ENCODE peak calls at places on chromosomes 1 and 21, in six cellular contexts. One of them, this sample, is unnamed.

GRCh38 chr1:37752583-37753471 is 12.1 kb downstream of the EPHA10 start:
- DNase-seq in kidney epithelial cell: no peak
- DNase-seq in ovary: no peak
- DNase-seq in dorsolateral prefrontal cortex: no peak
- DNase-seq in CD8-positive, alpha-beta memory T cell: no peak
- DNase-seq in tibial nerve: no peak
- DNase-seq in this sample: peak; percentile 27

GRCh38 chr1:211897011-211897410 is 66.4 kb upstream of the LPGAT1 start:
- DNase-seq in ovary: no peak
- DNase-seq in CD8-positive, alpha-beta memory T cell: no peak
- DNase-seq in dorsolateral prefrontal cortex: no peak
- DNase-seq in kidney epithelial cell: no peak
- DNase-seq in tibial nerve: no peak
- DNase-seq in this sample: no peak

GRCh38 chr1:241533375-241534115 is 1.4 kb downstream of the KMO start:
- DNase-seq in ovary: no peak
- DNase-seq in CD8-positive, alpha-beta memory T cell: no peak
- DNase-seq in dorsolateral prefrontal cortex: no peak
- DNase-seq in tibial nerve: no peak
- DNase-seq in kidney epithelial cell: no peak
- DNase-seq in this sample: no peak

GRCh38 chr1:37741130-37741529 is 23.8 kb downstream of the EPHA10 start:
- DNase-seq in kidney epithelial cell: no peak
- DNase-seq in ovary: no peak
- DNase-seq in tibial nerve: no peak
- DNase-seq in dorsolateral prefrontal cortex: no peak
- DNase-seq in CD8-positive, alpha-beta memory T cell: no peak
- DNase-seq in this sample: peak; percentile 71

GRCh38 chr1:58811303-58811702 is 27.5 kb upstream of the JUN start:
- DNase-seq in kidney epithelial cell: no peak
- DNase-seq in ovary: no peak
- DNase-seq in tibial nerve: no peak
- DNase-seq in CD8-positive, alpha-beta memory T cell: no peak
- DNase-seq in dorsolateral prefrontal cortex: no peak
- DNase-seq in this sample: no peak

GRCh38 chr1:167599839-167600581 is 30.0 kb upstream of the RCSD1 start:
- DNase-seq in kidney epithelial cell: peak; percentile 7
- DNase-seq in tibial nerve: no peak
- DNase-seq in ovary: no peak
- DNase-seq in CD8-positive, alpha-beta memory T cell: peak; percentile 21
- DNase-seq in dorsolateral prefrontal cortex: no peak
- DNase-seq in this sample: peak; percentile 74

GRCh38 chr21:18204931-18205330 is 39.7 kb upstream of the CHODL start:
- DNase-seq in ovary: no peak
- DNase-seq in tibial nerve: no peak
- DNase-seq in kidney epithelial cell: no peak
- DNase-seq in CD8-positive, alpha-beta memory T cell: no peak
- DNase-seq in dorsolateral prefrontal cortex: no peak
- DNase-seq in this sample: no peak

GRCh38 chr21:43778469-43779335 is 2.6 kb upstream of the CSTB start:
- DNase-seq in tibial nerve: no peak
- DNase-seq in ovary: no peak
- DNase-seq in dorsolateral prefrontal cortex: no peak
- DNase-seq in kidney epithelial cell: no peak
- DNase-seq in CD8-positive, alpha-beta memory T cell: no peak
- DNase-seq in this sample: no peak

GRCh38 chr1:84582802-84583587 is 8.8 kb upstream of the CTBS start:
- DNase-seq in ovary: no peak
- DNase-seq in CD8-positive, alpha-beta memory T cell: no peak
- DNase-seq in tibial nerve: no peak
- DNase-seq in dorsolateral prefrontal cortex: no peak
- DNase-seq in kidney epithelial cell: no peak
- DNase-seq in this sample: peak; percentile 50

GRCh38 chr1:18109756-18110597 is 2.4 kb downstream of the IGSF21 start:
- DNase-seq in kidney epithelial cell: no peak
- DNase-seq in tibial nerve: peak; percentile 26
- DNase-seq in CD8-positive, alpha-beta memory T cell: no peak
- DNase-seq in ovary: peak; percentile 20
- DNase-seq in dorsolateral prefrontal cortex: peak; percentile 68
- DNase-seq in this sample: peak; percentile 55

GRCh38 chr1:158039380-158039779 is 45.9 kb downstream of the KIRREL1 start:
- DNase-seq in dorsolateral prefrontal cortex: no peak
- DNase-seq in kidney epithelial cell: no peak
- DNase-seq in CD8-positive, alpha-beta memory T cell: no peak
- DNase-seq in tibial nerve: no peak
- DNase-seq in ovary: no peak
- DNase-seq in this sample: no peak

GRCh38 chr1:166307261-166308188 is 140.7 kb upstream of the FAM78B start:
- DNase-seq in ovary: no peak
- DNase-seq in tibial nerve: no peak
- DNase-seq in kidney epithelial cell: peak; percentile 9
- DNase-seq in dorsolateral prefrontal cortex: no peak
- DNase-seq in CD8-positive, alpha-beta memory T cell: no peak
- DNase-seq in this sample: no peak

GRCh38 chr1:85465099-85465790 is at the start of gene DDAH1:
- DNase-seq in kidney epithelial cell: no peak
- DNase-seq in CD8-positive, alpha-beta memory T cell: no peak
- DNase-seq in dorsolateral prefrontal cortex: peak; percentile 52
- DNase-seq in ovary: peak; percentile 39
- DNase-seq in tibial nerve: no peak
- DNase-seq in this sample: peak; percentile 77

GRCh38 chr1:78045850-78046778 is at the start of gene GIPC2:
- DNase-seq in dorsolateral prefrontal cortex: no peak
- DNase-seq in tibial nerve: no peak
- DNase-seq in ovary: peak; percentile 30
- DNase-seq in kidney epithelial cell: no peak
- DNase-seq in CD8-positive, alpha-beta memory T cell: no peak
- DNase-seq in this sample: peak; percentile 5

GRCh38 chr1:214004795-214005194 is 17.0 kb downstream of the PROX1 start:
- DNase-seq in tibial nerve: no peak
- DNase-seq in dorsolateral prefrontal cortex: no peak
- DNase-seq in ovary: no peak
- DNase-seq in CD8-positive, alpha-beta memory T cell: no peak
- DNase-seq in kidney epithelial cell: no peak
- DNase-seq in this sample: no peak

GRCh38 chr1:181601186-181601950 is 118.1 kb downstream of the CACNA1E start:
- DNase-seq in CD8-positive, alpha-beta memory T cell: no peak
- DNase-seq in tibial nerve: no peak
- DNase-seq in kidney epithelial cell: no peak
- DNase-seq in dorsolateral prefrontal cortex: no peak
- DNase-seq in ovary: no peak
- DNase-seq in this sample: no peak

GRCh38 chr1:55071477-55071876 is 32.1 kb downstream of the PCSK9 start:
- DNase-seq in tibial nerve: no peak
- DNase-seq in kidney epithelial cell: no peak
- DNase-seq in ovary: no peak
- DNase-seq in CD8-positive, alpha-beta memory T cell: no peak
- DNase-seq in dorsolateral prefrontal cortex: no peak
- DNase-seq in this sample: peak; percentile 45

GRCh38 chr1:14945132-14946010 is 208.2 kb upstream of the TMEM51 start:
- DNase-seq in ovary: peak; percentile 73
- DNase-seq in dorsolateral prefrontal cortex: peak; percentile 67
- DNase-seq in CD8-positive, alpha-beta memory T cell: no peak
- DNase-seq in kidney epithelial cell: no peak
- DNase-seq in tibial nerve: no peak
- DNase-seq in this sample: peak; percentile 89

GRCh38 chr1:200856716-200857352 is 15.9 kb upstream of the GPR25 start:
- DNase-seq in kidney epithelial cell: no peak
- DNase-seq in ovary: no peak
- DNase-seq in dorsolateral prefrontal cortex: no peak
- DNase-seq in tibial nerve: no peak
- DNase-seq in CD8-positive, alpha-beta memory T cell: no peak
- DNase-seq in this sample: no peak

GRCh38 chr1:162485236-162485635 is 12.4 kb upstream of the UHMK1 start:
- DNase-seq in CD8-positive, alpha-beta memory T cell: no peak
- DNase-seq in kidney epithelial cell: no peak
- DNase-seq in dorsolateral prefrontal cortex: no peak
- DNase-seq in ovary: no peak
- DNase-seq in tibial nerve: no peak
- DNase-seq in this sample: no peak

GRCh38 chr1:97781762-97782337 is 139.0 kb downstream of the DPYD start:
- DNase-seq in tibial nerve: no peak
- DNase-seq in kidney epithelial cell: no peak
- DNase-seq in ovary: no peak
- DNase-seq in dorsolateral prefrontal cortex: no peak
- DNase-seq in CD8-positive, alpha-beta memory T cell: no peak
- DNase-seq in this sample: no peak

GRCh38 chr1:110749960-110750359 is 75.2 kb upstream of the KCNA3 start:
- DNase-seq in kidney epithelial cell: no peak
- DNase-seq in dorsolateral prefrontal cortex: no peak
- DNase-seq in CD8-positive, alpha-beta memory T cell: no peak
- DNase-seq in tibial nerve: no peak
- DNase-seq in ovary: no peak
- DNase-seq in this sample: no peak

GRCh38 chr21:25733859-25734653 is 648 bp downstream of the ATP5PF start:
- DNase-seq in kidney epithelial cell: no peak
- DNase-seq in tibial nerve: no peak
- DNase-seq in ovary: no peak
- DNase-seq in CD8-positive, alpha-beta memory T cell: peak; percentile 17
- DNase-seq in dorsolateral prefrontal cortex: no peak
- DNase-seq in this sample: peak; percentile 16

GRCh38 chr1:164780111-164780510 is 221.1 kb downstream of the PBX1 start:
- DNase-seq in kidney epithelial cell: no peak
- DNase-seq in ovary: no peak
- DNase-seq in CD8-positive, alpha-beta memory T cell: no peak
- DNase-seq in dorsolateral prefrontal cortex: no peak
- DNase-seq in tibial nerve: no peak
- DNase-seq in this sample: no peak

GRCh38 chr1:240644732-240645131 is 32.8 kb upstream of the GREM2 start:
- DNase-seq in tibial nerve: no peak
- DNase-seq in kidney epithelial cell: no peak
- DNase-seq in CD8-positive, alpha-beta memory T cell: no peak
- DNase-seq in dorsolateral prefrontal cortex: no peak
- DNase-seq in ovary: no peak
- DNase-seq in this sample: peak; percentile 40

GRCh38 chr1:85581802-85582686 is 1.5 kb downstream of the CCN1 start:
- DNase-seq in ovary: peak; percentile 44
- DNase-seq in tibial nerve: no peak
- DNase-seq in CD8-positive, alpha-beta memory T cell: no peak
- DNase-seq in dorsolateral prefrontal cortex: no peak
- DNase-seq in kidney epithelial cell: no peak
- DNase-seq in this sample: peak; percentile 71

GRCh38 chr21:27268290-27268689 is 301.4 kb upstream of the ADAMTS5 start:
- DNase-seq in ovary: no peak
- DNase-seq in dorsolateral prefrontal cortex: no peak
- DNase-seq in CD8-positive, alpha-beta memory T cell: no peak
- DNase-seq in kidney epithelial cell: peak; percentile 54
- DNase-seq in tibial nerve: no peak
- DNase-seq in this sample: no peak

GRCh38 chr1:92784051-92784638 is 763 bp downstream of the EVI5 start:
- DNase-seq in tibial nerve: peak; percentile 16
- DNase-seq in CD8-positive, alpha-beta memory T cell: no peak
- DNase-seq in dorsolateral prefrontal cortex: no peak
- DNase-seq in ovary: no peak
- DNase-seq in kidney epithelial cell: peak; percentile 34
- DNase-seq in this sample: peak; percentile 50

GRCh38 chr1:201260648-201261311 is 22.5 kb upstream of the PKP1 start:
- DNase-seq in kidney epithelial cell: no peak
- DNase-seq in ovary: no peak
- DNase-seq in tibial nerve: no peak
- DNase-seq in dorsolateral prefrontal cortex: no peak
- DNase-seq in CD8-positive, alpha-beta memory T cell: no peak
- DNase-seq in this sample: peak; percentile 78

GRCh38 chr21:37877171-37877570 is 39.1 kb downstream of the KCNJ6 start:
- DNase-seq in ovary: no peak
- DNase-seq in dorsolateral prefrontal cortex: no peak
- DNase-seq in kidney epithelial cell: no peak
- DNase-seq in CD8-positive, alpha-beta memory T cell: no peak
- DNase-seq in tibial nerve: no peak
- DNase-seq in this sample: no peak

GRCh38 chr1:12067900-12068821 is 5.1 kb downstream of the TNFRSF8 start:
- DNase-seq in tibial nerve: no peak
- DNase-seq in CD8-positive, alpha-beta memory T cell: peak; percentile 14
- DNase-seq in kidney epithelial cell: peak; percentile 31
- DNase-seq in dorsolateral prefrontal cortex: no peak
- DNase-seq in ovary: peak; percentile 39
- DNase-seq in this sample: no peak

DNA sequence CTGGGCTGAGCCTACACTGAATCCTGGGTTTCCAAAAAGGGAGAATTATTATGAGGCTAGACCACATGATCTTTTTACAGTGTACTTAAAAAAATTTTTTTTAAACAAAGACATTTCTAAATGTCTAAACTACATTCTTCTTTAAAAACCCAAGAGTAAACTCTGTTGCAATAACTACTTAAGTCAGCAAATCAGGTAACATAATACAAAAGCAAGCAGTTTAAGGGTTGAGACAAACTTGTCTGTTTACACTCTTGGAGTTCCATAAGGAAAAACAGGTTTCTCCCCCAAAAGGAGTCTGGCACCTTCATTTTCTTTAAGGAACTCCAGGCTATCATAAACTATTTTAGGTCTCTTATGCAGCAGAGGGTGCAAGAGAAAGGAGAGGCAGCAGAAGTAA is 12.5 kb upstream of the ANKRD45 start:
- DNase-seq in dorsolateral prefrontal cortex: no peak
- DNase-seq in ovary: no peak
- DNase-seq in kidney epithelial cell: no peak
- DNase-seq in CD8-positive, alpha-beta memory T cell: no peak
- DNase-seq in tibial nerve: no peak
- DNase-seq in this sample: no peak
- H3K4me3 ChIP-seq in dorsolateral prefrontal cortex: no peak overlapping the region
- H3K4me3 ChIP-seq in ovary: no peak overlapping the region
- H3K4me3 ChIP-seq in kidney epithelial cell: no peak overlapping the region
- H3K4me3 ChIP-seq in CD8-positive, alpha-beta memory T cell: no peak overlapping the region
- H3K4me3 ChIP-seq in tibial nerve: no peak overlapping the region
- H3K4me3 ChIP-seq in this sample: no peak overlapping the region

GRCh38 chr1:5763971-5764370 is 228.3 kb downstream of the NPHP4 start:
- DNase-seq in dorsolateral prefrontal cortex: no peak
- DNase-seq in tibial nerve: no peak
- DNase-seq in kidney epithelial cell: no peak
- DNase-seq in ovary: no peak
- DNase-seq in CD8-positive, alpha-beta memory T cell: no peak
- DNase-seq in this sample: no peak
- H3K27me3 ChIP-seq in dorsolateral prefrontal cortex: peaks cover 6% of the 10 kb centered on the region
- H3K27me3 ChIP-seq in tibial nerve: peaks cover 23% of the 10 kb centered on the region
- H3K27me3 ChIP-seq in kidney epithelial cell: peaks cover 3% of the 10 kb centered on the region
- H3K27me3 ChIP-seq in ovary: no peaks in the 10 kb centered on the region
- H3K27me3 ChIP-seq in CD8-positive, alpha-beta memory T cell: peaks cover 5% of the 10 kb centered on the region
- H3K27me3 ChIP-seq in this sample: peaks cover 5% of the 10 kb centered on the region

GRCh38 chr1:114033961-114034360 is 54.7 kb downstream of the OLFML3 start:
- DNase-seq in tibial nerve: no peak
- DNase-seq in dorsolateral prefrontal cortex: no peak
- DNase-seq in CD8-positive, alpha-beta memory T cell: no peak
- DNase-seq in kidney epithelial cell: no peak
- DNase-seq in ovary: no peak
- DNase-seq in this sample: no peak
- H3K4me3 ChIP-seq in tibial nerve: no peak overlapping the region
- H3K4me3 ChIP-seq in dorsolateral prefrontal cortex: no peak overlapping the region
- H3K4me3 ChIP-seq in CD8-positive, alpha-beta memory T cell: no peak overlapping the region
- H3K4me3 ChIP-seq in kidney epithelial cell: no peak overlapping the region
- H3K4me3 ChIP-seq in ovary: no peak overlapping the region
- H3K4me3 ChIP-seq in this sample: no peak overlapping the region

GRCh38 chr21:36688324-36688723 is 10.6 kb upstream of the SIM2 start:
- DNase-seq in tibial nerve: no peak
- DNase-seq in dorsolateral prefrontal cortex: no peak
- DNase-seq in kidney epithelial cell: no peak
- DNase-seq in ovary: no peak
- DNase-seq in CD8-positive, alpha-beta memory T cell: no peak
- DNase-seq in this sample: no peak
- H3K27me3 ChIP-seq in tibial nerve: peaks cover 80% of the 10 kb centered on the region
- H3K27me3 ChIP-seq in dorsolateral prefrontal cortex: peaks cover 41% of the 10 kb centered on the region
- H3K27me3 ChIP-seq in kidney epithelial cell: peaks cover 40% of the 10 kb centered on the region
- H3K27me3 ChIP-seq in ovary: no peaks in the 10 kb centered on the region
- H3K27me3 ChIP-seq in CD8-positive, alpha-beta memory T cell: peaks cover 29% of the 10 kb centered on the region
- H3K27me3 ChIP-seq in this sample: no peaks in the 10 kb centered on the region

GRCh38 chr1:154407866-154408777 is 3.0 kb downstream of the IL6R start:
- DNase-seq in kidney epithelial cell: no peak
- DNase-seq in ovary: peak; percentile 47
- DNase-seq in tibial nerve: no peak
- DNase-seq in dorsolateral prefrontal cortex: no peak
- DNase-seq in CD8-positive, alpha-beta memory T cell: no peak
- DNase-seq in this sample: no peak
- H3K4me3 ChIP-seq in kidney epithelial cell: no peak overlapping the region
- H3K4me3 ChIP-seq in ovary: no peak overlapping the region
- H3K4me3 ChIP-seq in tibial nerve: peak overlapping the region; percentile 84
- H3K4me3 ChIP-seq in dorsolateral prefrontal cortex: peak overlapping the region; percentile 78
- H3K4me3 ChIP-seq in CD8-positive, alpha-beta memory T cell: peak overlapping the region; percentile 67
- H3K4me3 ChIP-seq in this sample: no peak overlapping the region